ENCODE peak calls at places on chromosomes 13 and 19, in eight cellular contexts. O is heart left ventricle, Z is OCI-LY7, X is nephron progenitor cell, Y is astrocyte of the spinal cord, Q is activated B cell treated with CpG ODN at 0.5 μM for 24 hours, N is endothelial cell, V is GM20000. E is an unnamed sample.

GRCh38 chr19:56547535-56547934 is 8.8 kb downstream of the ZFP28 start:
- DNase-seq in V (no peak), Q (no peak), Z (no peak), X (no peak), N (no peak), Y (no peak), O (no peak), E (no peak)

GRCh38 chr13:40207110-40207478 is 459.3 kb downstream of the FOXO1 start:
- DNase-seq in Z (peak; percentile 86), V (peak; percentile 63), X (no peak), N (no peak), O (no peak), Y (no peak), Q (peak; percentile 44), E (peak; percentile 67)

GRCh38 chr19:16542894-16543498 is 759 bp upstream of the CHERP start:
- DNase-seq in Y (no peak), V (no peak), Z (peak; percentile 31), Q (no peak), O (no peak), X (no peak), N (no peak), E (no peak)

GRCh38 chr13:20492641-20493040 is 33.0 kb downstream of the CRYL1 start:
- DNase-seq in V (peak; percentile 55), Y (no peak), Z (peak; percentile 33), N (peak; percentile 40), X (peak; percentile 21), O (no peak), Q (peak; percentile 29), E (no peak)

GRCh38 chr13:57286511-57287098 is 119.6 kb downstream of the PRR20E start:
- DNase-seq in Z (no peak), Y (no peak), Q (no peak), X (no peak), O (peak; percentile 49), N (no peak), V (no peak), E (no peak)

GRCh38 chr13:106143930-106144709 is 391.3 kb downstream of the EFNB2 start:
- DNase-seq in N (no peak), Q (no peak), O (no peak), V (no peak), Y (peak; percentile 40), Z (no peak), X (no peak), E (no peak)

GRCh38 chr19:13013649-13014048 is 18.4 kb downstream of the NFIX start:
- DNase-seq in O (no peak), N (no peak), V (peak; percentile 23), X (no peak), Y (no peak), Z (no peak), Q (no peak), E (no peak)

GRCh38 chr19:49165865-49166301 is 8.3 kb downstream of the TRPM4 start:
- DNase-seq in O (peak; percentile 58), N (no peak), X (peak; percentile 37), Y (no peak), Q (no peak), V (no peak), Z (no peak), E (no peak)

GRCh38 chr19:49492573-49493411 is 3.4 kb upstream of the RPS11 start:
- DNase-seq in Q (no peak), Z (peak; percentile 44), V (no peak), N (no peak), Y (no peak), X (no peak), O (no peak), E (no peak)

GRCh38 chr19:29966594-29967249 is 24.7 kb downstream of the URI1 start:
- DNase-seq in Z (peak; percentile 34), N (no peak), X (no peak), O (no peak), V (no peak), Q (no peak), Y (peak; percentile 47), E (peak; percentile 20)

GRCh38 chr19:56291857-56292256 is 19.3 kb downstream of the EDDM13 start:
- DNase-seq in O (no peak), V (no peak), X (no peak), Z (no peak), N (no peak), Y (no peak), Q (no peak), E (no peak)

GRCh38 chr19:52991484-52991883 is 22.2 kb upstream of the ERVV-1 start:
- DNase-seq in Z (no peak), O (no peak), V (no peak), Y (peak; percentile 17), X (no peak), N (no peak), Q (no peak), E (no peak)

DNA sequence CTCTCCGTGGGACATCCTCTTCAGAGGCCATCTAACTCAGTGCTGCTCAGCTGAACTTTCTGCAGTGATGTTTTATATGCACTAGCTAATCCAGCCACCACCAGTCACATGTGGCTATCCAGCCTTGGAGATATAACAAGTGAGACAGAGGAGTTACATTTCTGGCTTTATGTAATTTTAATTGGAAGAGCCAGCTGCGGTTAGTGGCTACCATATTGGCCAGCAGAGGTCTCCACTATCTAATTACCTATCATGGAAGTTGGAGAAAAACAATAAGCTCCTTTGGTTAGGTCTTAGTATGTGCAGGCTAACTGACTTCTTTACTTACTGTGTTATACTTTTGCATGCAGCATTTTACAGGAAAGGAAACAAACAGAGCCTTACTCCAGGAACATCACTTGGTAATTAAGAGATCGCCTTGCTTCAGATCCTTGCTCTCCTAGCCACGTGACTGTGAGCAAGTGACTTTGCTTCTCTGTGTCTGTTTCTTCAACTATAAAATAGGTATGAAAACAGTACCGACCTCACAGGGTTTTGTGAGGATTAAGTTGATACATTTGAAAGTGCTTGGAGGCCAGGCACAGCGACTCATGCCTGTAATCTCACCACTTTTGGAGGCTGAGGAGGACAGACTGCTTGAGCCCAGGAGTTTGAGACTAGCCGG is 1.6 kb upstream of the KLK10 start:
- DNase-seq in Q (no peak), Y (peak; percentile 25), V (peak; percentile 65), X (no peak), O (no peak), N (peak; percentile 33), Z (peak; percentile 40), E (no peak)
- TF ChIP-seq CTCF in Q (no peak), Y (peak; percentile 61), V (peak; percentile 43), X (peak; percentile 67), O (peak; percentile 63), N (peak; percentile 51), Z (peak; percentile 82), E (peak; percentile 45)

DNA sequence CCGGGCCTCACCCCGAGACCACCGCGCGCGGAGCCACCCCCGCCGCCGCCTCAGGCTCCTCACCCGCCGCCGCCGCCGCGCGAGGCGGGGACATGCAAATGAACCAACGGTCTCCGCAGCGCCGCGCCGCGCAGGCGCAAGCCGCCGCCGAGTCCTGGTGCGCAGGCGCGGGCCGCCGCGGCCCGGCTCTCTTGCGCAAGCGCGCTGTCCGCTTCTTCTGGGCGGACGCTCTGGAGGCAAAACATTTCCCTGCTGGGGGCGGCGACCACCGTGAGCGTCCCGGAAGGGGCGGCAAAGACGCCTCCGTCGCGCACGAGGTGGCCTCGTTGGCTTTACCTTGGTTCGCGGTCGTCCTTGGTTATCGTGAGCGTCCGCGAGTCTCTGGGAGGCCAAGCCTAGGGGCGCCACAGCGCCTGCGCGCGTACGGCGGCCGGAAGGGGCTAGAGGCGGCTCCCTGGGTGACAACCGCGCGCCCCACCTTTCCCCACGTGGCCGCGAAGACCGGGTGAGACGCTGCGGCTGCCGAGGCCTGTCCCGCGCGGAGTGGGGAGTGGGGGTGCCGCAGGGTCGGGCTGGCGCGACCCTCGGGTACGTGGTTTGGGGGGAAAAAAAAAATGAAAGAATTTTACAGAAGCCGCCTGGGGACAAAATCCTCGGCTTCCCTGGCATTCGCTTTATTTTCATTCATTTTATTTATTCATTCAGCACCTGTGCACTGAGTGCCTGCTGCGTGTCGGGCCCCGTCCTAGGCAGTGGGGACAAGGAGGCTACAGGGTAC is at the start of the genes ARMC6 and SUGP2:
- DNase-seq in N (peak; percentile 90), Y (peak; percentile 85), Q (peak; percentile 94), V (peak; percentile 99), X (peak; percentile 90), O (peak; percentile 93), Z (peak; percentile 94), E (peak; percentile 98)
- TF ChIP-seq CTCF in N (no peak), Y (no peak), Q (no peak), V (no peak), X (no peak), O (no peak), Z (no peak), E (no peak)

DNA sequence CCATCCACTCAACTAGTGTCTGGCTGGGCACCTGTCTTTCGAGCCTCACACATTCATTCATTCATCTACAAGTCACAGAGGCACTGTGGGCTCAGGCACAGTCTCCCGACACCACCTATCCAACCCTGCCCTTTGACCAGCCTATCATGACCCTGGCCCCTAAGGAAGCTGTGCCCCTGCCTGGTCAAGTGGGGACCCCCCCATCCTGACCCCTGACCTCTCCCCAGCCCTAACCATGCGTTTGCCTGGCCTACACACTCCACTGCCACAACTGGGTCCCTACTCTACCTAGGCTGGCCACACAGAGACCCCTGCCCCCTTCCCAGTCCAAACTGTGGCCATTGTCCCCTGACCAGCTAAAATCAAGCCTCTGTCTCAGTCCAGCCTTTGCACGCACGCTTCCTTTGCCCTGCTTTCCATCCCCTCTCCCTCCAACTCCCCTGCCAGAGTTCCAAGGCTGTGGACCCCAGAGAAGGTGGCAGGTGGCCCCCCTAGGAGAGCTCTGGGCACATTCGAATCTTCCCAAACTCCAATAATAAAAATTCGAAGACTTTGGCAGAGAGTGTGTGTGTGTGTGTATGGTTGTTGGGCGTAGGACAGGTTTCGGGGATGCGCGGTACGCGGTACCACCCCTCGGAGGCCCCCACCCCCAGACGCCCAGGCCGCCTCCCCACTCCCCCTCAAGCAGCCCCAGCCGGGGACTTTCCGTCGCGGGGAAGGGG is 404 bp upstream of the IL27RA start:
- DNase-seq in Q (no peak), O (no peak), V (peak; percentile 23), N (no peak), Y (no peak), X (no peak), Z (no peak), E (no peak)
- TF ChIP-seq CTCF in Q (no peak), O (no peak), V (no peak), N (no peak), Y (no peak), X (no peak), Z (no peak), E (no peak)

DNA sequence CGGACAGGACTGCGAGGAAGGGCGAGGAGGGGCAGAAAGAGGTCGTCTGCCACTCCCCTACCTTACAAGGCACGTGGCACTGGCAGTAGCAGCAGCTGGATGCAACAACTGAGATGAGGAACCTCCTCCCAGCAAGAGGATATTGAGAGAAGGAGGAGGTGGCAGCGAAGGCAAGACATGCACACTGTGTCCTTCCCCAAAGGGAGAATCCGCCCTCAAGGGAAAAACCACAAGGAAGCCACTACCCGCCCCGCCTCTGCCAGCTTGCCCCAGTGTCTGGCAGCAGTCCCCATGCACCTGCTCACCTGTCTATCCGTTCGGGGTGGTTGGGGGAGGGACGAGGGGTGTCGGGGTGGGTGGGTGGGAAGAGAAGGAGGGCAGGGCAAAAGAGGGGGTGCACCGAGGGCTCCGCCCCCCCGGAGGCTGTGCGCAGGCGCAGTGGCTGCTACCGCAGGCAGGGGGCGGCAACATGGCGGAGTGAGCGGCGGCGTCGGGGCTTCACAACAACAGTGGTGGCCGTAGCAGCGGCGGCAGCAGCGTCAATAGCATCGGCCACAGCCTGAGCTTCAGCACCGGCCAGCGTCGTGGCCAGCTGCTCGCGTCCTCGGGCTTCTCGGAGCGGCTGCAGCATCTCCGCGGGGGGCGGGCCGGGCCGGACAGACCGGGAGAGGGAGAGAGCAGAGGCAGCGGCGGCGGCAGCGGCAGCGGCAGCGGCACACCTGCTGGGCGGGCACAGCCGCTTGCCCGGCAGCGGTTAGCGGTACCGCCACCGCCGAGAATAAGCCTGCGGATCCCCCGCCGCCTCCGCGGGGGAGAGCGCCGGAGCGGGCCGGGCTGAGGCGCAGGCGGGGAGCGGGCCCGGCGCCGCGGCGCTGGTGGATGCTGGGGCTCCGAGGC is at the start of gene NBEA:
- DNase-seq in Z (peak; percentile 81), Q (peak; percentile 82), N (peak; percentile 81), Y (peak; percentile 57), O (peak; percentile 91), V (peak; percentile 87), X (peak; percentile 88), E (peak; percentile 90)
- TF ChIP-seq CTCF in Z (no peak), Q (no peak), N (peak; percentile 44), Y (peak; percentile 4), O (peak; percentile 38), V (no peak), X (no peak), E (peak; percentile 5)